ENCODE peak calls at places on chromosomes 6 and 20, in ten cellular contexts. X, I, Z, E, H, W, O, A, N and C are unnamed samples. For H3K4me1, the result is how much of the 10 kb centered on the place peaks cover.

GRCh38 chr6:40293824-40294188 is 293.4 kb downstream of the LRFN2 start:
- DNase-seq in X (no peak), I (no peak), Z (no peak), E (no peak), H (no peak), W (no peak), O (no peak), A (no peak), N (no peak), C (no peak)

GRCh38 chr6:147448775-147449174 is 59.7 kb upstream of the SAMD5 start:
- DNase-seq in X (no peak), I (no peak), Z (no peak), E (no peak), H (no peak), W (no peak), O (no peak), A (no peak), N (no peak), C (no peak)

GRCh38 chr6:40342674-40343230 is 244.4 kb downstream of the LRFN2 start:
- DNase-seq in X (no peak), I (no peak), Z (no peak), E (no peak), H (peak), W (no peak), O (no peak), A (peak), N (no peak), C (no peak)

GRCh38 chr6:122799916-122800701 is 11.1 kb downstream of the SMPDL3A start:
- DNase-seq in X (no peak), I (no peak), Z (no peak), E (peak), H (peak), W (no peak), O (no peak), A (no peak), N (no peak), C (no peak)

GRCh38 chr6:13014551-13015378 is 298.2 kb downstream of the PHACTR1 start:
- DNase-seq in X (no peak), I (peak), Z (peak), E (no peak), H (peak), W (peak), O (no peak), A (peak), N (no peak), C (peak)

GRCh38 chr20:12207875-12208274 is 290.2 kb downstream of the BTBD3 start:
- DNase-seq in X (no peak), I (no peak), Z (peak), E (no peak), H (peak), W (peak), O (no peak), A (peak), N (no peak), C (no peak)

GRCh38 chr20:32528291-32528891 is 56.7 kb downstream of the NOL4L start:
- DNase-seq in X (no peak), I (peak), Z (no peak), E (no peak), H (peak), W (peak), O (no peak), A (peak), N (no peak), C (peak)

GRCh38 chr6:115983998-115984397 is 76.7 kb downstream of the FRK start:
- DNase-seq in X (no peak), I (no peak), Z (no peak), E (no peak), H (no peak), W (no peak), O (no peak), A (no peak), N (no peak), C (no peak)

GRCh38 chr6:65231616-65232015 is 475.4 kb downstream of the EYS start:
- DNase-seq in X (no peak), I (no peak), Z (no peak), E (no peak), H (no peak), W (no peak), O (no peak), A (no peak), N (no peak), C (no peak)

DNA sequence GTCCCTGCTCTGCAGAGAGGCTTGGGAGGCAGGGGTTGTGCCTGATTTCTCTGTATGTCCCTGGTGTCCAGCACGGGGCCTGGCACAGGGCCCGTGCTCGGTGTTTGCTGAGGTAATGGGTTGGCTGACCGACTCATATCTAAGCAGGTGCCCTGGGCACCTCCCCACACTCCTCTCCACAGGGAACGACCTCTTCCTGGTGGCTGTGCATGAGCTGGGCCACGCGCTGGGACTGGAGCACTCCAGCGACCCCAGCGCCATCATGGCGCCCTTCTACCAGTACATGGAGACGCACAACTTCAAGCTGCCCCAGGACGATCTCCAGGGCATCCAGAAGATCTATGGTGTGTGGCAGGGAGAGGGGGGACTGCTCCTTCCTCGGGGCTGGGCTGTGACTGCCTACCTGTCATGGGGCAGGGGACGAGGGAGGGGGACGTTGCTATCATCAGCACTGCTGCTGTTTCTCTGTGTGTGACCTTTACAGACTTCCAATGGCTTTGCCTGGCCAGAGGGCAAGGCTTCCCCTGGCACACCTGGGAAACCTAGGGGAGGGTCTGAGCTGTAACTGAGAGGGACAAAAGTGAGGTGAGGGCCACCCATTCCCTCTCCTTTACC is 14.2 kb downstream of the MMP24OS start:
- DNase-seq in X (no peak), I (peak), Z (no peak), E (peak), H (peak), W (no peak), O (no peak), A (no peak), N (no peak), C (no peak)
- H3K4me3 ChIP-seq in X (no peak), I (peak), Z (no peak), E (no peak), H (no peak), W (no peak), O (no peak), A (peak), N (no peak), C (no peak)

GRCh38 chr6:137705166-137706064 is 161.6 kb upstream of the TNFAIP3 start:
- DNase-seq in X (peak), I (peak), Z (peak), E (peak), H (peak), W (peak), O (peak), A (peak), N (peak), C (peak)
- H3K27ac ChIP-seq in X (peak), I (no peak), Z (no peak), E (no peak), H (no peak), W (peak), O (no peak), A (no peak), N (no peak), C (peak)

GRCh38 chr6:34887753-34888440 is at the start of gene TAF11:
- DNase-seq in X (peak), I (peak), Z (peak), E (peak), H (peak), W (peak), O (peak), A (peak), N (peak), C (peak)

GRCh38 chr6:34891296-34891695 is 2.2 kb downstream of the ANKS1A start:
- DNase-seq in X (no peak), I (no peak), Z (no peak), E (no peak), H (no peak), W (no peak), O (no peak), A (no peak), N (no peak), C (no peak)

GRCh38 chr6:34888874-34889555 is at the start of gene ANKS1A:
- DNase-seq in X (peak), I (peak), Z (peak), E (peak), H (peak), W (peak), O (no peak), A (peak), N (peak), C (peak)

GRCh38 chr6:34888441-34888820 is 589 bp upstream of the TAF11 start:
- DNase-seq in X (no peak), I (no peak), Z (no peak), E (no peak), H (no peak), W (no peak), O (no peak), A (no peak), N (no peak), C (no peak)

DNA sequence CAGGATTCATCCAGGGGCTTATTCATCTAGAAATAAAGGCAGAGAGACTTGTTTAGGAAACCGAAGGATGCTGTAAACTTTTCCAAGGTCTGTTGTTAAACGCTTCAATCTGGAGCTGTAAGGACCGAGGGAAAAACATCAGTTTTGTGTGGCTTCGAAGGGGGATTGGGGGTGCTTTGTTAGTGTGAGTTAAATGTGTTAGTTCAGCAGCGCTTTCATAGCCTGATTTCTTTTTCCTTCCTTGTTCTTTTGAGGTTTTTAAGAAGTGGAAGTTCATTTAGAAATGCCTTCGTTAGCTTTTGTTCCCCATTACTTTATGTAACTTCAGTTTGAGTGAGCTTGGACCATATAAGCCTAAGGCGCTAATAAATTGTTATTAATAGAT is 1.5 kb downstream of the ANKS1A start:
- DNase-seq in X (no peak), I (no peak), Z (no peak), E (no peak), H (no peak), W (no peak), O (no peak), A (no peak), N (no peak), C (no peak)
- H3K4me1 ChIP-seq in X (under half), I (under half), Z (under half), E (under half), H (under half), W (under half), O (under half), A (under half), N (under half), C (under half)

GRCh38 chr6:81748946-81749345 is 3.5 kb downstream of the TENT5A start:
- DNase-seq in X (no peak), I (no peak), Z (no peak), E (no peak), H (no peak), W (no peak), O (no peak), A (no peak), N (no peak), C (no peak)
- H3K4me3 ChIP-seq in X (no peak), I (peak), Z (no peak), E (no peak), H (no peak), W (no peak), O (no peak), A (no peak), N (no peak), C (peak)

DNA sequence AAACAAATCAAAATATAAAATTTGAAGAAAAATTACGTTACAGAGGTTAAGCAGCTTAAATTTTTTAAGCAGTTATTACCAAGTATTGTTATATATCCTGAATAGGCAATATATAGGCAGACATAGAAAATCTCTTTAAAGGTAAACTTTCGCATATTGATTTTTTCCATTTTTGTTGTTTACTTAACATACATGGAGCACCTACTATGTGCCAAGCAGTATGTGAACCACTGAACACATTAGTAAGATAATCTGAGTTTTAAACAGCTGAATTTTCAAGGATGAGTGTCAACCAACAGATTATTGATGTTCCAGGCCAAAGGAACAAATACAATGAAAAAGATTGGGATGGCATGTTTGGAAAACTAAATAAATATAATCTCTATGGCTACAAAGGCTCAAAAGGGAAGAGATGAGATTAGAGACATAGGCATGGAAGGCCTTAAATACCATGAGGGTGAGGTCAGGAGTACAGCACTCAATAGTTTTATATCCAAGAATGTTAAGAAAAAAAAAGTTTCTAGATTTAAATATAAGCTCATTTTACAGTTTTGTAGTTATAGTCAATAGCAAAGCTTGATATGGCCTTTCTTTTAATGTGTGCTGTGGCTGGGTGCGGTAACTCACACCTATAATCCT is 277.5 kb downstream of the PTPRK start:
- DNase-seq in X (no peak), I (no peak), Z (peak), E (no peak), H (no peak), W (no peak), O (no peak), A (no peak), N (no peak), C (no peak)
- H3K27ac ChIP-seq in X (no peak), I (no peak), Z (no peak), E (no peak), H (no peak), W (no peak), O (no peak), A (no peak), N (no peak), C (no peak)

DNA sequence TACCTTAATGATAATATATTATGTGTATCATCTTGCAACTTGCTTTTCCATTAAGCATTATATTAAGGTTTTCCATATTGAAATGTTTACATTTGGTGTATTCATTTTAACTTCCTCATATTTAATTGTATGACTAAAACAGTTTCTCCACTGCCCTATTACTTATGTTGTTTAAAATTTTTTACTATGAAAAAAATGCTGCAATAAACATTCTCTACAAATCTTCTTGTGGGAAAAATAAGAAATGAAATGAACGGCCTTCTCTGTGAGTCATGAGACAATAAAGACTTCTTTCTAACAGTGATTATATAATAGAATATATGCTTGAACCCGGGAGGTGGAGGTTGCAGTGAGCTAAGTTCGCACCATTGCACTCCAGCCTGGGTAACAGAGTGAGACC is 25.5 kb downstream of the FASTKD5 start:
- DNase-seq in X (no peak), I (no peak), Z (no peak), E (no peak), H (no peak), W (no peak), O (no peak), A (no peak), N (no peak), C (no peak)
- H3K4me1 ChIP-seq in X (under half), I (under half), Z (under half), E (under half), H (under half), W (under half), O (under half), A (under half), N (under half), C (under half)